ENCODE peak calls at places on chromosomes 6 and 20, in nine cellular contexts. O, M, S, P, F, I, L, N and Q are unnamed samples. For H3K4me1, the result is how much of the 10 kb centered on the place peaks cover.

GRCh38 chr6:163260111-163260895 is 154.2 kb upstream of the QKI start:
- DNase-seq in O (no peak), M (peak), I (peak), N (peak), S (peak), P (no peak), F (no peak), L (no peak), Q (no peak)

GRCh38 chr20:13396036-13396435 is 175.0 kb downstream of the ISM1 start:
- DNase-seq in S (no peak), M (no peak), P (no peak), O (no peak), L (no peak), I (no peak), N (no peak), F (no peak), Q (no peak)

GRCh38 chr6:7235712-7236311 is 77.2 kb downstream of the SSR1 start:
- DNase-seq in I (no peak), M (no peak), P (no peak), F (no peak), S (no peak), L (no peak), O (no peak), N (no peak), Q (peak)

GRCh38 chr6:106163966-106164877 is 78.1 kb downstream of the PRDM1 start:
- DNase-seq in I (no peak), N (no peak), S (no peak), P (no peak), L (no peak), F (peak), O (no peak), M (peak), Q (peak)

GRCh38 chr6:45001663-45002062 is 326.5 kb upstream of the RUNX2 start:
- DNase-seq in F (no peak), O (no peak), S (no peak), L (no peak), I (no peak), M (no peak), P (no peak), N (no peak), Q (no peak)

GRCh38 chr20:38979842-38980241 is 17.7 kb downstream of the DHX35 start:
- DNase-seq in O (no peak), L (no peak), F (no peak), I (no peak), P (no peak), M (no peak), N (no peak), S (no peak), Q (no peak)

GRCh38 chr6:112464901-112465661 is 118.0 kb downstream of the RFPL4B start:
- DNase-seq in F (no peak), M (no peak), N (no peak), P (no peak), S (no peak), O (no peak), L (no peak), I (no peak), Q (no peak)

GRCh38 chr6:108294787-108295625 is at the start of gene AFG1L:
- DNase-seq in S (peak), L (peak), M (peak), N (peak), F (peak), O (peak), I (peak), P (peak), Q (peak)

GRCh38 chr6:157982297-157982579 is 575 bp downstream of the SYNJ2 start:
- DNase-seq in F (no peak), O (no peak), N (peak), L (no peak), M (peak), P (peak), I (peak), S (peak), Q (peak)

GRCh38 chr6:79631800-79632172 is 657 bp downstream of the SH3BGRL2 start:
- DNase-seq in N (no peak), I (no peak), F (no peak), P (no peak), M (peak), L (no peak), S (no peak), O (no peak), Q (no peak)

GRCh38 chr6:33313105-33313708 is 671 bp downstream of the TAPBP start:
- DNase-seq in S (no peak), L (no peak), P (peak), F (peak), M (peak), O (no peak), N (peak), I (peak), Q (peak)

GRCh38 chr6:116218172-116218633 is 35.7 kb downstream of the TSPYL4 start:
- DNase-seq in S (no peak), L (no peak), M (peak), I (no peak), N (no peak), F (no peak), O (no peak), P (no peak), Q (no peak)

GRCh38 chr6:160036790-160037206 is 67.9 kb downstream of the IGF2R start:
- DNase-seq in F (peak), L (no peak), P (no peak), O (no peak), M (peak), S (no peak), N (no peak), I (no peak), Q (no peak)

GRCh38 chr20:15654208-15654649 is 919.0 kb downstream of the KIF16B start:
- DNase-seq in P (peak), L (peak), S (peak), F (no peak), O (no peak), N (peak), M (peak), I (peak), Q (no peak)

GRCh38 chr6:139047677-139048076 is 19.1 kb downstream of the ABRACL start:
- DNase-seq in O (no peak), L (no peak), F (no peak), M (no peak), P (no peak), I (no peak), N (no peak), S (no peak), Q (no peak)

GRCh38 chr6:37566209-37566859 is 66.6 kb upstream of the CCDC167 start:
- DNase-seq in I (peak), S (peak), F (no peak), N (peak), L (no peak), P (peak), M (peak), O (no peak), Q (peak)

GRCh38 chr20:46959081-46959692 is 64.5 kb downstream of the EYA2 start:
- DNase-seq in O (peak), F (no peak), S (no peak), L (peak), I (no peak), P (no peak), M (peak), N (no peak), Q (no peak)

GRCh38 chr20:38212806-38213606 is 47.5 kb downstream of the KIAA1755 start:
- DNase-seq in O (no peak), F (no peak), N (no peak), I (no peak), M (no peak), L (no peak), S (no peak), P (no peak), Q (no peak)

GRCh38 chr20:31485450-31486339 is 10.6 kb downstream of the REM1 start:
- DNase-seq in M (peak), L (no peak), F (peak), O (no peak), S (no peak), I (no peak), P (no peak), N (no peak), Q (peak)

GRCh38 chr6:11083491-11083890 is 10.1 kb upstream of the SMIM13 start:
- DNase-seq in O (no peak), F (no peak), S (no peak), M (peak), L (no peak), I (no peak), P (no peak), N (no peak), Q (no peak)

GRCh38 chr6:48766349-48766748 is 655.4 kb upstream of the PTCHD4 start:
- DNase-seq in S (no peak), M (peak), L (peak), I (no peak), P (no peak), F (no peak), O (no peak), N (no peak), Q (no peak)

GRCh38 chr6:139249387-139249786 is 42.4 kb downstream of the TXLNB start:
- DNase-seq in O (no peak), L (no peak), F (no peak), I (no peak), M (no peak), P (no peak), S (no peak), N (no peak), Q (no peak)

GRCh38 chr6:82751718-82752117 is 313.9 kb downstream of the UBE3D start:
- DNase-seq in L (no peak), M (no peak), I (no peak), F (no peak), O (no peak), S (no peak), P (no peak), N (no peak), Q (no peak)

GRCh38 chr20:15555913-15556312 is 1017.3 kb downstream of the KIF16B start:
- DNase-seq in M (no peak), O (no peak), N (no peak), S (no peak), I (no peak), P (no peak), F (no peak), L (no peak), Q (no peak)

GRCh38 chr6:100455230-100456124 is 9.2 kb downstream of the SIM1 start:
- DNase-seq in O (no peak), F (no peak), I (peak), P (no peak), L (no peak), M (no peak), N (no peak), S (peak), Q (peak)

GRCh38 chr6:108365488-108365887 is 70.6 kb downstream of the AFG1L start:
- DNase-seq in I (no peak), M (no peak), O (no peak), L (no peak), N (no peak), P (no peak), S (no peak), F (no peak), Q (no peak)

GRCh38 chr20:9626357-9626756 is 112.0 kb downstream of the LAMP5 start:
- DNase-seq in P (no peak), M (no peak), O (no peak), N (no peak), L (no peak), S (no peak), I (no peak), F (no peak), Q (no peak)

GRCh38 chr20:57806476-57806875 is 96.7 kb upstream of the PMEPA1 start:
- DNase-seq in P (no peak), O (no peak), M (no peak), N (no peak), I (no peak), S (no peak), L (no peak), F (no peak), Q (no peak)

GRCh38 chr6:52162940-52163908 is 23.0 kb upstream of the IL17A start:
- DNase-seq in M (peak), L (peak), F (no peak), S (no peak), I (peak), P (peak), O (peak), N (no peak), Q (no peak)

GRCh38 chr6:80197474-80197873 is 91.0 kb downstream of the BCKDHB start:
- DNase-seq in O (no peak), L (no peak), S (no peak), M (peak), N (no peak), P (no peak), F (no peak), I (no peak), Q (no peak)

GRCh38 chr20:10666221-10667076 is 7.3 kb downstream of the JAG1 start:
- DNase-seq in S (no peak), N (no peak), P (no peak), F (no peak), M (no peak), L (no peak), O (no peak), I (no peak), Q (no peak)

GRCh38 chr6:28657756-28658465 is 132.2 kb downstream of the GPX5 start:
- DNase-seq in M (peak), L (peak), P (peak), I (peak), S (peak), N (peak), O (no peak), F (no peak), Q (no peak)

GRCh38 chr6:37862992-37863391 is 43.5 kb downstream of the ZFAND3 start:
- DNase-seq in S (no peak), I (no peak), O (no peak), M (no peak), F (no peak), N (no peak), L (no peak), P (no peak), Q (no peak)

GRCh38 chr6:75936682-75937081 is 135.8 kb downstream of the IMPG1 start:
- DNase-seq in N (no peak), P (no peak), S (no peak), O (no peak), M (no peak), F (no peak), I (no peak), L (no peak), Q (no peak)

GRCh38 chr6:7112741-7113313 is 5.1 kb downstream of the RREB1 start:
- DNase-seq in M (no peak), N (no peak), O (no peak), L (no peak), S (no peak), I (peak), F (no peak), P (peak), Q (no peak)

GRCh38 chr6:138622967-138623366 is 123.7 kb upstream of the NHSL1 start:
- DNase-seq in F (no peak), N (no peak), S (no peak), L (no peak), M (no peak), P (no peak), I (no peak), O (no peak), Q (no peak)

GRCh38 chr6:126553856-126554255 is 213.9 kb downstream of the CENPW start:
- DNase-seq in I (no peak), N (no peak), L (no peak), F (no peak), M (no peak), O (no peak), P (no peak), S (no peak), Q (no peak)
- H3K4me1 ChIP-seq in I (under half), N (under half), L (under half), F (under half), M (under half), O (under half), P (under half), S (under half), Q (under half)

GRCh38 chr6:443621-444175 is 52.1 kb downstream of the IRF4 start:
- DNase-seq in F (no peak), M (no peak), S (no peak), P (no peak), L (no peak), N (no peak), I (no peak), O (no peak), Q (no peak)

GRCh38 chr6:446418-447366 is 55.1 kb downstream of the IRF4 start:
- DNase-seq in L (no peak), O (no peak), P (no peak), S (no peak), F (no peak), N (no peak), M (no peak), I (no peak), Q (peak)

GRCh38 chr6:447381-448165 is 56.0 kb downstream of the IRF4 start:
- DNase-seq in I (no peak), L (no peak), S (no peak), O (no peak), N (no peak), M (no peak), P (no peak), F (no peak), Q (no peak)

GRCh38 chr6:445571-446417 is 54.2 kb downstream of the IRF4 start:
- DNase-seq in O (no peak), I (no peak), M (no peak), N (no peak), S (no peak), F (no peak), L (no peak), P (no peak), Q (no peak)

GRCh38 chr6:444653-445275 is 53.2 kb downstream of the IRF4 start:
- DNase-seq in L (no peak), S (no peak), P (no peak), I (no peak), F (no peak), M (no peak), O (no peak), N (no peak), Q (no peak)
- H3K4me1 ChIP-seq in L (under half), S (under half), P (under half), I (under half), F (under half), M (under half), O (under half), N (under half), Q (under half)

DNA sequence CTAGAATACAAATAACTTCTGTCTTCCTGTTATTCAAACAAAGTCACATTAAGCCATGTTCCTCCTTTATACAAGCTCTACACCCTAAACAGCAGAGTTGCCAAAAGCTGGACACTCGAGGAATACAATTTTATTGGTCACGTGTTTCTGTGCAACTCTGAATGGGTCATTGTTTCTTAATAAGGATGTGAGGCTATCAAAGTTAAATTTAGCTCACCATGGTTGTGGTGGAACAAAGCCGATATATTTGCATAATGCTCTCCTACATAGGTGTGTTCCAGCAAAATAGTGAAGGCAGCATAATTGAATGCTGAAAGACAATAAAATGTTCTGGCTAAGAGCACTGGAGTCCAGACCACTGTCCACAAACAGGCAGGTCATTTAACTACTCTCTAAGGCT is 36.9 kb upstream of the CD2AP start:
- DNase-seq in M (no peak), L (no peak), S (no peak), I (no peak), O (no peak), P (no peak), F (no peak), N (no peak), Q (no peak)
- H3K4me1 ChIP-seq in M (under half), L (under half), S (under half), I (under half), O (under half), P (under half), F (under half), N (under half), Q (under half)

GRCh38 chr20:48722737-48723191 is 105.0 kb downstream of the PREX1 start:
- DNase-seq in O (no peak), S (no peak), N (no peak), P (no peak), M (peak), I (no peak), F (peak), L (no peak), Q (peak)

GRCh38 chr20:48723308-48724264 is 104.2 kb downstream of the PREX1 start:
- DNase-seq in O (no peak), I (no peak), S (no peak), N (no peak), F (peak), M (peak), L (no peak), P (no peak), Q (peak)

GRCh38 chr20:48725589-48725991 is 102.2 kb downstream of the PREX1 start:
- DNase-seq in M (peak), P (peak), S (no peak), I (no peak), L (peak), F (no peak), N (peak), O (no peak), Q (no peak)

GRCh38 chr20:48727226-48727625 is 100.6 kb downstream of the PREX1 start:
- DNase-seq in F (no peak), M (no peak), P (no peak), S (no peak), L (no peak), I (no peak), O (no peak), N (no peak), Q (no peak)

DNA sequence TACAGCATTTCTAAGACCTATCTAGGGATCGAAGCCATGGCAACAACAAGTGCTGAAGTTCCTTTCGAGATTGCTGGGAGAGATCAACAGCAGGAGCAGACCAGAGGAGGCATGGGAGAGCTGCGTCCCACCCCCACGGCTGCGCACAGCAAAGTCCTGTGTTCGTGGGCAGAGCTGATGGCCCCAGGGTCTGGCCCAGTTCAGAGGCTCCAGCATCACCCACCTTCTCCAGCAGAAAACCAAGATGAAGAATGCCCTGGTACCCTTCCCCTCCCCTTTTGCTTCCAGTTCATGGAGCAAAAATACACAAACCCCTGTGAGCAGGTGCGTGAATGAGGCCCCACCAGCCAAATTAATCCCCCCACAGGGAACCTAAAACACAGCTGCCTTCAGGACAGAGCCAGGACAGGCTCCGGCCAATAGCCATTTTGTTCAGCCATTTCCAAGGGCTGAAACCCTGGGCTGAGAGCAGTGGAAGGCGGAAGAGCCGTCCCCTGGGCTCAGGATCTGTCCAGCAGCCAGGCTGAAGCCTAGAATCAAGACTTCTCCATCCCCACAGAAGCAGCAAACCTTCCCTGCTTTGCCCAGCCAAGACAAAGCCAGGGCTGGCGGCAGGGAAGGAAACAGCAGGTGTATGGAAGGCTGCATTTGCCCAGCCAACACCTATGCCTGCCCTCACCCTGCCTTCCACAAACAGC is 102.8 kb downstream of the PREX1 start:
- DNase-seq in S (no peak), F (no peak), N (no peak), L (no peak), P (no peak), O (no peak), M (no peak), I (peak), Q (no peak)
- H3K4me1 ChIP-seq in S (under half), F (half or more), N (under half), L (under half), P (under half), O (under half), M (under half), I (under half), Q (under half)

GRCh38 chr6:2840794-2841061 is 935 bp downstream of the SERPINB1 start:
- DNase-seq in N (no peak), F (no peak), O (no peak), S (no peak), I (no peak), M (no peak), L (no peak), P (no peak), Q (peak)
- H3K4me1 ChIP-seq in N (under half), F (under half), O (half or more), S (under half), I (under half), M (under half), L (half or more), P (under half), Q (under half)